ENCODE peak calls at places on chromosomes 2 and 18, in ten cellular contexts. F, P, R, C, O, Q, G, X, S and H are unnamed samples.
A peak's percentile ranks its signal among the peaks of the same experiment; 100 is the strongest.

GRCh38 chr18:54845788-54846187 is 17.5 kb downstream of the RAB27B start:
- DNase-seq in F (peak; percentile 65), P (no peak), R (no peak), C (no peak), O (no peak), Q (no peak), G (peak; percentile 41), X (no peak), S (no peak), H (no peak)

GRCh38 chr2:242056785-242057184 is 187.3 kb downstream of the RTP5 start:
- DNase-seq in F (no peak), P (no peak), R (no peak), C (no peak), O (no peak), Q (no peak), G (no peak), X (no peak), S (no peak), H (no peak)

GRCh38 chr2:135647836-135648579 is 93.6 kb upstream of the UBXN4 start:
- DNase-seq in F (no peak), P (no peak), R (no peak), C (no peak), O (no peak), Q (no peak), G (no peak), X (no peak), S (no peak), H (no peak)

GRCh38 chr2:69565431-69565839 is 78.1 kb downstream of the AAK1 start:
- DNase-seq in F (no peak), P (peak; percentile 51), R (peak; percentile 35), C (peak; percentile 42), O (peak; percentile 82), Q (peak; percentile 35), G (peak; percentile 51), X (peak; percentile 69), S (peak; percentile 17), H (peak; percentile 57)

GRCh38 chr2:85779641-85780315 is 26.0 kb downstream of the ATOH8 start:
- DNase-seq in F (no peak), P (no peak), R (no peak), C (no peak), O (no peak), Q (no peak), G (no peak), X (no peak), S (no peak), H (no peak)

GRCh38 chr18:63119647-63120046 is 199.9 kb downstream of the BCL2 start:
- DNase-seq in F (peak; percentile 17), P (no peak), R (no peak), C (no peak), O (peak; percentile 46), Q (no peak), G (peak; percentile 23), X (peak; percentile 13), S (peak; percentile 24), H (no peak)

GRCh38 chr2:168796583-168797285 is 5.7 kb upstream of the NOSTRIN start:
- DNase-seq in F (peak; percentile 34), P (no peak), R (no peak), C (no peak), O (no peak), Q (peak; percentile 49), G (peak; percentile 41), X (no peak), S (no peak), H (no peak)

GRCh38 chr2:148978736-148979135 is 59.8 kb upstream of the LYPD6B start:
- DNase-seq in F (peak; percentile 24), P (no peak), R (no peak), C (no peak), O (no peak), Q (peak; percentile 19), G (peak; percentile 7), X (no peak), S (no peak), H (no peak)

GRCh38 chr2:8754056-8754790 is 72.4 kb downstream of the ID2 start:
- DNase-seq in F (peak; percentile 8), P (no peak), R (no peak), C (no peak), O (no peak), Q (no peak), G (peak; percentile 12), X (no peak), S (peak; percentile 70), H (no peak)

GRCh38 chr2:78845786-78846185 is 179.7 kb upstream of the REG3G start:
- DNase-seq in F (no peak), P (no peak), R (no peak), C (no peak), O (no peak), Q (no peak), G (no peak), X (no peak), S (no peak), H (no peak)

GRCh38 chr18:72542993-72543361 is 1.2 kb downstream of the CBLN2 start:
- DNase-seq in F (no peak), P (no peak), R (no peak), C (no peak), O (no peak), Q (no peak), G (peak; percentile 1), X (no peak), S (no peak), H (no peak)

GRCh38 chr2:193907561-193907960 is 1712.8 kb upstream of the TMEFF2 start:
- DNase-seq in F (no peak), P (no peak), R (no peak), C (no peak), O (no peak), Q (no peak), G (peak; percentile 10), X (no peak), S (no peak), H (no peak)

GRCh38 chr18:4854664-4855063 is 342.4 kb downstream of the AKAIN1 start:
- DNase-seq in F (no peak), P (no peak), R (no peak), C (peak; percentile 54), O (no peak), Q (no peak), G (no peak), X (no peak), S (no peak), H (no peak)

GRCh38 chr2:38159171-38159570 is 83.2 kb upstream of the CYP1B1 start:
- DNase-seq in F (no peak), P (no peak), R (no peak), C (no peak), O (no peak), Q (no peak), G (no peak), X (no peak), S (no peak), H (no peak)

GRCh38 chr2:96431319-96431718 is 73.8 kb downstream of the NEURL3 start:
- DNase-seq in F (no peak), P (no peak), R (no peak), C (no peak), O (no peak), Q (no peak), G (no peak), X (no peak), S (no peak), H (peak; percentile 72)

GRCh38 chr18:63457987-63458386 is 18.8 kb upstream of the SERPINB5 start:
- DNase-seq in F (no peak), P (no peak), R (no peak), C (no peak), O (no peak), Q (no peak), G (no peak), X (no peak), S (no peak), H (no peak)

GRCh38 chr2:168583710-168584521 is 127.8 kb downstream of the CERS6 start:
- DNase-seq in F (peak; percentile 41), P (no peak), R (no peak), C (no peak), O (peak; percentile 33), Q (peak; percentile 27), G (peak; percentile 89), X (no peak), S (no peak), H (no peak)

GRCh38 chr2:8986327-8986976 is 17.0 kb downstream of the MBOAT2 start:
- DNase-seq in F (no peak), P (no peak), R (no peak), C (no peak), O (peak; percentile 43), Q (no peak), G (no peak), X (no peak), S (no peak), H (no peak)

GRCh38 chr18:62839874-62840713 is 124.8 kb downstream of the PHLPP1 start:
- DNase-seq in F (no peak), P (no peak), R (no peak), C (no peak), O (peak; percentile 18), Q (no peak), G (peak; percentile 64), X (no peak), S (no peak), H (no peak)

GRCh38 chr2:17915099-17915498 is 36.6 kb downstream of the KCNS3 start:
- DNase-seq in F (no peak), P (no peak), R (no peak), C (no peak), O (no peak), Q (no peak), G (no peak), X (no peak), S (no peak), H (no peak)

GRCh38 chr18:497688-498087 is 2.8 kb downstream of the COLEC12 start:
- DNase-seq in F (no peak), P (no peak), R (no peak), C (no peak), O (no peak), Q (no peak), G (no peak), X (no peak), S (no peak), H (no peak)

GRCh38 chr2:75190271-75190990 is 8.9 kb downstream of the TACR1 start:
- DNase-seq in F (no peak), P (no peak), R (no peak), C (no peak), O (no peak), Q (no peak), G (no peak), X (no peak), S (no peak), H (no peak)

GRCh38 chr2:85712849-85713612 is 18.9 kb downstream of the GNLY start:
- DNase-seq in F (peak; percentile 73), P (no peak), R (no peak), C (no peak), O (no peak), Q (no peak), G (peak; percentile 65), X (no peak), S (no peak), H (peak; percentile 86)

GRCh38 chr2:113085542-113085941 is 17.8 kb downstream of the IL1F10 start:
- DNase-seq in F (no peak), P (no peak), R (no peak), C (no peak), O (no peak), Q (no peak), G (no peak), X (no peak), S (no peak), H (no peak)

GRCh38 chr2:168138369-168138768 is 109.0 kb downstream of the STK39 start:
- DNase-seq in F (no peak), P (no peak), R (no peak), C (no peak), O (no peak), Q (no peak), G (peak; percentile 83), X (no peak), S (no peak), H (peak; percentile 44)

GRCh38 chr2:189763908-189764661 is 1.5 kb upstream of the OSGEPL1 start:
- DNase-seq in F (peak; percentile 21), P (no peak), R (no peak), C (no peak), O (peak; percentile 5), Q (no peak), G (peak; percentile 36), X (no peak), S (no peak), H (no peak)

GRCh38 chr2:100275200-100275589 is 47.1 kb downstream of the LONRF2 start:
- DNase-seq in F (no peak), P (no peak), R (no peak), C (no peak), O (no peak), Q (no peak), G (no peak), X (no peak), S (no peak), H (no peak)

GRCh38 chr18:2169656-2170055 is 401.6 kb downstream of the METTL4 start:
- DNase-seq in F (no peak), P (no peak), R (no peak), C (no peak), O (no peak), Q (no peak), G (no peak), X (no peak), S (no peak), H (no peak)